ENCODE peak calls at places on chromosome 16, in five cellular contexts. S is endodermal cell, I is bronchial epithelial cell, W is right lobe of liver, B is astrocyte of the spinal cord. A is an unnamed sample.

GRCh38 chr16:56909484-56910113 is 22.3 kb upstream of the HERPUD1 start:
- DNase-seq in W (no peak), I (no peak), S (no peak), B (no peak), A (no peak)

GRCh38 chr16:27324851-27325301 is 11.1 kb downstream of the IL4R start:
- DNase-seq in I (no peak), S (peak; percentile 88), B (no peak), W (peak; percentile 71), A (no peak)

GRCh38 chr16:14036869-14037268 is 34.2 kb upstream of the MRTFB start:
- DNase-seq in S (no peak), B (no peak), I (no peak), W (no peak), A (no peak)

GRCh38 chr16:50643192-50643591 is 37.9 kb downstream of the SNX20 start:
- DNase-seq in W (no peak), S (no peak), I (no peak), B (no peak), A (no peak)

GRCh38 chr16:89270666-89271345 is 53.3 kb downstream of the ZNF778 start:
- DNase-seq in S (peak; percentile 50), I (no peak), B (no peak), W (no peak), A (no peak)

GRCh38 chr16:88750854-88751253 is 34.2 kb downstream of the PIEZO1 start:
- DNase-seq in I (no peak), S (no peak), B (no peak), W (no peak), A (no peak)

GRCh38 chr16:89837014-89837546 is 8.8 kb downstream of the SPIRE2 start:
- DNase-seq in S (no peak), I (no peak), B (no peak), W (no peak), A (no peak)

GRCh38 chr16:77298638-77299360 is 99.6 kb downstream of the SYCE1L start:
- DNase-seq in S (no peak), B (peak; percentile 96), I (peak; percentile 91), W (no peak), A (peak; percentile 93)

GRCh38 chr16:61823326-61823725 is 212.9 kb downstream of the CDH8 start:
- DNase-seq in I (no peak), W (no peak), B (no peak), S (no peak), A (no peak)

GRCh38 chr16:15544405-15544804 is 98.5 kb downstream of the MARF1 start:
- DNase-seq in I (no peak), S (no peak), B (no peak), W (no peak), A (no peak)

GRCh38 chr16:53822936-53823529 is 119.1 kb downstream of the FTO start:
- DNase-seq in W (no peak), I (no peak), B (peak; percentile 76), S (no peak), A (no peak)

GRCh38 chr16:13633381-13633861 is 286.5 kb upstream of the ERCC4 start:
- DNase-seq in W (no peak), I (no peak), S (peak; percentile 65), B (no peak), A (no peak)

GRCh38 chr16:88761830-88762229 is 23.2 kb downstream of the PIEZO1 start:
- DNase-seq in S (no peak), B (no peak), W (no peak), I (no peak), A (no peak)

DNA sequence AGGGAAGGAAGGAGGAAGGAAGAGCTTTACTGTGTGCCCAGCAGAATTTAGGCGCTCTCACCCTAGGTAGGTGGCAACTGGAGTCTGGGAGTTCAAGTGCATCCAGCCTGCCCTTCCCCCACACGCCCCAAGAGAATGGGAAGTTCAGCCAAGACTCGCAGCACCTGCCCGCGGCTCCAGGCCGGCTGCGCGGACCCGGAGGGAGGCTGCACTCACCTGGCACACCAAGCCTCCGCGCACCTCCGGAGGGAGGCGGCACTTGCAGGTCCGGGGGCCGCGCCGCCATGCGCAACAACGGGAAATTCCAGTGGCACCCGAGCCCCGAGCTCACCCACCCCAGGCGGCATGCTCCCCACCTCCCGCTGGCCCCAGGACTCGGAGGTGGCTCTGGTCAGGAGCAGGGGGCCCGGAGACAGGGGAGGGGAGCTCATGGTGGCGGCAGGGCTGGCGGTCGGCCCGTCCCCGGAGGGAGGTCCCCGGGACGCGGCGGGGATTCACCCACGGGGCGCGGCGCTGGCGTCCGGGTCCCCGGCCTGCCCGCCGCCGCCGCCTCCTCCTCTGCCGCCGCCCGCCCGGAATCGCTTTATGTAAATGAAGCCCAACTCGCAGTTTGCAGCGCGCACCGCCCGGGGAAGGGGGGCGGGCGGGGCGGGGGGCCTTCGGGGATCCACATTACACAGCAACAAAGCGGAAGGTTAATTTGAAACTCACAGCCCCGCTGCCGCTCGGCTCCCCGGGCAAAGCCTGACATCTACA is at the start of gene ZFHX3:
- DNase-seq in S (peak; percentile 87), I (peak; percentile 33), W (peak; percentile 86), B (peak; percentile 70), A (peak; percentile 75)
- TF ChIP-seq CTCF in S (no peak), I (peak; percentile 30), W (no peak), B (peak; percentile 22), A (peak; percentile 18)

GRCh38 chr16:66928702-66929388 is 3.5 kb upstream of the RRAD start:
- DNase-seq in S (peak; percentile 73), I (no peak), W (no peak), B (peak; percentile 30), A (peak; percentile 52)
- TF ChIP-seq CTCF in S (peak; percentile 71), I (peak; percentile 52), W (no peak), B (peak; percentile 57), A (peak; percentile 30)

GRCh38 chr16:30853758-30854157 is 40.1 kb downstream of the BCL7C start:
- DNase-seq in W (no peak), I (peak; percentile 73), B (no peak), S (no peak), A (no peak)

GRCh38 chr16:30858829-30859423 is 35.0 kb downstream of the BCL7C start:
- DNase-seq in I (no peak), S (no peak), B (no peak), W (no peak), A (no peak)

DNA sequence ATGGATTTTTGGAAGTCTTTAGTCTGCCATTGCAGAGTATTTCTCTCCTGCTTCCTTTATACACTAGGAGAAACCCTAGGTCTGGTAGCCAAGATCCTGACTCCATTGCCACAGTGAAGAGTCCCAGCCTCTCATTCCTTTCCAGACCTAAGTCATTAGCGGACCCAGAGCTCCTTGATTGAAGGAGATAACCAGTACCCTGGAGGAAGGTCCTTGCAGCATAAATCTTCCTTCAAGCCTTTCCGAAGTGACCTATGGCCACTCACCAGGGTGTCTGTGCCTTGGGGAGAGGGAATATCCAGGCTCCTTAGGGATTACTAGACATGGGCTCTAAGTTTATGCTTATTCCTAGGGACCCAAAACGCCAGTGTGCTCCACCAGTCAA is 35.8 kb downstream of the BCL7C start:
- DNase-seq in S (no peak), I (no peak), W (no peak), B (no peak), A (no peak)
- TF ChIP-seq CTCF in S (no peak), I (no peak), W (no peak), B (no peak), A (no peak)

GRCh38 chr16:21339927-21340326 is 61.8 kb upstream of the CRYM start:
- DNase-seq in B (no peak), S (no peak), I (no peak), W (no peak), A (no peak)
- TF ChIP-seq CTCF in B (no peak), S (no peak), I (no peak), W (no peak), A (no peak)

GRCh38 chr16:6616746-6617145 is 715.9 kb upstream of the RBFOX1 start:
- DNase-seq in W (no peak), B (no peak), S (no peak), I (no peak), A (no peak)

GRCh38 chr16:6615661-6616060 is 717.0 kb upstream of the RBFOX1 start:
- DNase-seq in S (no peak), I (no peak), B (no peak), W (no peak), A (no peak)

DNA sequence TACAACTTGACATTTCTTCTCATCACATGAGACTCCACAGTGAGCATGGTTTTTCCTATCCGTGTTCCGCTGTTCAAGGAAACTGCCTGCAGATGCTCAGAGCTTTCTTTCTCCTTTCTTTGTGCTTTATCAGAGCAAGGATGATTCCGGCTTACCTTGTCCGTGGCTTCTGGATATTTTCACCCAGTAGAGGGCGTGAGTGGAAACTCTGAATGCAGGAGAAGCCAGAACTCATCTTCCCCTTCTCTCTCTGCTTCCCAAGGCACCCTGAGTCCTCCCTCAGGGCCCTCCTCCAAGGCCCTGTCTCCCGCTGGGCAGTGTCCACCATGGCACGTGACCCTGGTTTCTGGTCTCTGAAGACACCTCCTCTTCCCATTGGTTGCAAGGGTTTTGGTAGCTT is 721.1 kb upstream of the RBFOX1 start:
- DNase-seq in W (no peak), S (peak; percentile 81), B (no peak), I (no peak), A (no peak)
- TF ChIP-seq CTCF in W (no peak), S (peak; percentile 77), B (no peak), I (no peak), A (no peak)

GRCh38 chr16:4733747-4734062 is 366 bp downstream of the ANKS3 start:
- DNase-seq in I (no peak), S (no peak), W (no peak), B (no peak), A (no peak)
- TF ChIP-seq CTCF in I (no peak), S (no peak), W (no peak), B (no peak), A (no peak)

A was measured in MCF 10A.